ENCODE peak calls at places on chromosomes 7 and 10, in six cellular contexts. C is adrenal gland, Z is tibial artery, K is colonic mucosa, A is hepatocyte, X is astrocyte of the spinal cord. Q is an unnamed sample.

GRCh38 chr7:26633557-26633956 is 230.8 kb downstream of the SKAP2 start:
- DNase-seq in C (no peak), Z (no peak), K (no peak), A (no peak), X (no peak), Q (no peak)

GRCh38 chr10:93751832-93752231 is 5.9 kb upstream of the LGI1 start:
- DNase-seq in C (peak), Z (no peak), K (peak), A (peak), X (peak), Q (peak)

GRCh38 chr10:125023862-125024495 is 82.1 kb downstream of the ZRANB1 start:
- DNase-seq in C (no peak), Z (peak), K (peak), A (no peak), X (no peak), Q (no peak)

GRCh38 chr10:75924309-75924920 is 493.0 kb downstream of the LRMDA start:
- DNase-seq in C (no peak), Z (no peak), K (no peak), A (no peak), X (no peak), Q (no peak)

GRCh38 chr10:120824864-120825263 is 26.3 kb upstream of the WDR11 start:
- DNase-seq in C (peak), Z (no peak), K (peak), A (peak), X (peak), Q (peak)

GRCh38 chr7:98870071-98870651 is 347 bp upstream of the TMEM130 start:
- DNase-seq in C (peak), Z (peak), K (peak), A (peak), X (no peak), Q (peak)

GRCh38 chr7:35003679-35004278 is 33.5 kb downstream of the DPY19L1 start:
- DNase-seq in C (peak), Z (peak), K (peak), A (peak), X (peak), Q (peak)

GRCh38 chr7:23468721-23469149 is 1.6 kb downstream of the IGF2BP3 start:
- DNase-seq in C (no peak), Z (no peak), K (no peak), A (peak), X (no peak), Q (no peak)

GRCh38 chr10:92880912-92881311 is 32.6 kb downstream of the EXOC6 start:
- DNase-seq in C (no peak), Z (no peak), K (no peak), A (no peak), X (no peak), Q (no peak)

GRCh38 chr7:140810385-140810784 is 113.9 kb downstream of the NDUFB2 start:
- DNase-seq in C (no peak), Z (no peak), K (no peak), A (no peak), X (no peak), Q (no peak)

GRCh38 chr7:139583826-139584553 is 60.5 kb downstream of the CLEC2L start:
- DNase-seq in C (no peak), Z (no peak), K (no peak), A (no peak), X (no peak), Q (no peak)

GRCh38 chr7:13749026-13749425 is 240.4 kb downstream of the ETV1 start:
- DNase-seq in C (no peak), Z (no peak), K (no peak), A (no peak), X (no peak), Q (no peak)

GRCh38 chr7:29335188-29336083 is 140.9 kb downstream of the CHN2 start:
- DNase-seq in C (no peak), Z (no peak), K (no peak), A (no peak), X (no peak), Q (no peak)

GRCh38 chr7:13778967-13779366 is 210.5 kb downstream of the ETV1 start:
- DNase-seq in C (no peak), Z (no peak), K (no peak), A (no peak), X (peak), Q (peak)

GRCh38 chr7:33888206-33888605 is 17.1 kb upstream of the BMPER start:
- DNase-seq in C (no peak), Z (no peak), K (no peak), A (no peak), X (peak), Q (no peak)

GRCh38 chr10:27601519-27601918 is 97.4 kb downstream of the RAB18 start:
- DNase-seq in C (no peak), Z (no peak), K (no peak), A (no peak), X (no peak), Q (no peak)

DNA sequence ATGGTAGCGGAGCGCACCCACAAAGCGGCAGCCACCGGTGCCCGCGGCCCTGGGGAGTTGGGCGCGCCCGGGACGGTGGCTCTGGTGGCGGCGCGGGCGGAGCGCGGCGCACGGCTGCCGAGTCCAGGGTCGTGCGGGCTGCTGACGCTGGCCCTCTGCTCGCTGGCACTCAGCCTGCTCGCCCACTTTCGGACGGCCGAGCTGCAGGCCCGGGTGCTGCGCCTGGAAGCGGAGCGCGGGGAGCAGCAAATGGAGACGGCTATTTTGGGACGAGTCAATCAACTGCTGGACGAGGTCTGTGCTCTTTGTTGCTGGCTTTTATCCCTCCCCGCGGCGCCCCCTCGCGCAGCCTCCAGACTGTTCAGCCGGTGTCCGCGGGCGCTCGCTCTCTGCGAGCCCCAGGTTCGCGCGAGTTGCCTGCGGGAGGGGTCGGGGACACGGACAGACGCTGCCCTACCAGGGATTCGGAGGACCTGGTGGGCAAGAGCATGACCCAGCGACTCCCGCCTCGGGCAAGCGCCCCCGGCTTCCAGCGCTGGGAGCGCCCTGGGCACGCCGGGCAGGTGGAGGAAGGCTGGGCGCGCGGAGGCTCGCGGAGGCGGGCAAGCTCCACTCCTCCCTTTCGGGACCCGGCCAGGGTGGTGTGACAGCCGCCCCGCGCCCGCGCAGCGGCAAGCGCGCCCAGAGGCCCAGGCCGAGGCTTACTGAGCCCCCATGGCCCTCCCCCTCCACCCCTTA is 887 bp downstream of the COL13A1 start:
- DNase-seq in C (no peak), Z (peak), K (peak), A (peak), X (peak), Q (peak)
- TF ChIP-seq CTCF in C (no peak), Z (no peak), K (no peak), A (peak), X (peak), Q (peak)

GRCh38 chr7:108660465-108660864 is 90.8 kb downstream of the DNAJB9 start:
- DNase-seq in C (no peak), Z (no peak), K (no peak), A (peak), X (peak), Q (no peak)
- TF ChIP-seq CTCF in C (no peak), Z (no peak), K (no peak), A (peak), X (peak), Q (peak)

DNA sequence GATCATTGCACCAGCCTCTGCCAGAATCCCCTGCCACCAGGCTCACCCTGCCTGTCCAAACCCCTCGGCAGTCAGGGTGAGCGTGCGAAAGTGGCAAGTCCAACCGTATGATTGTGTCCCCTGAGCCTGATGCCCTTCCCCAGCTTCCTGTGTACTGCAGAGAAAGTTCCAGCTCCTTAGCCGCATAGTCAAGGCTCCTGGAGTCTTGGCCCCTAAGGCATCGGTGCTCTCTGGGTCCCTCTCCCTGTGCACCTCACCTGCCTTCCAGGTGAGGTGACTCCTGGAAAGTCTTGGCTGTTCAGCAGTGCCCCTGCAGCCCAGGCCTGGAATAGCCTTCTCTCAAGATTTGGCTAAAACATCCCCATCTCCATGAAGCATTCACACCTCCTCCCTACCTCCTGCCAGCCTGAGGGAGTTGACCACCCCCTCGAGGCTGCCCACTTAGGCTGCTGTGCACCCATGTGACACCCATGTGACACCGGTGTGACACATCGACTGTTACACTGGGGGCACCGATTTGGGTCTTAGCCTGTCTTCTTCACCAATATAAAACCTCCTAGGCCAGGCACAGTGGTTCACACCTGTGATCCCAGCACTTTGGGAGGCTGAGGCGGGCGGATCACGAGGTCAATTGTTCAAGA is 56.2 kb upstream of the ELN start:
- DNase-seq in C (no peak), Z (peak), K (peak), A (peak), X (no peak), Q (no peak)
- TF ChIP-seq CTCF in C (no peak), Z (no peak), K (no peak), A (peak), X (peak), Q (no peak)

DNA sequence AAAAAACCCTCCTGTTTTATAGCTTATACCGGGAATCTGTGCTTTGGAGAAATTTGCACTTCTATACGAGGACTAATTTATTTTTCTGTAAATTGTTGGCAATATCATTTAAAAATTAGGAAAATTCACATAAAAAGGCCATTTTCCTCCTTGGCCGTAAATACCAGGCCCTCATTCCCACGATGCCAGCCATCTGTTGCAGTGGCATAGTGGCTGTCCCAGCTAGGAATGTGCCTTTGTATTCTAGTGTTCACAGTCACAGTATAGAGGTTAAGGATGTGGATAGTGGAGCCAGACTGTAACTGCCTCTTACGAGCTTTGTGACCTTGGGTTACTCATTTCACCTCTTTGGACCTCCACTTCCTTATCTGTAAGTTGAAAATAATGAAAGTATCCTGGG is 312.5 kb downstream of the GPR158 start:
- DNase-seq in C (no peak), Z (no peak), K (no peak), A (no peak), X (no peak), Q (no peak)
- TF ChIP-seq CTCF in C (no peak), Z (no peak), K (no peak), A (no peak), X (no peak), Q (no peak)

GRCh38 chr7:44082541-44083207 is 344 bp upstream of the POLM start:
- DNase-seq in C (peak), Z (peak), K (peak), A (peak), X (peak), Q (peak)
- TF ChIP-seq CTCF in C (no peak), Z (no peak), K (no peak), A (no peak), X (no peak), Q (no peak)

GRCh38 chr7:3200504-3200903 is 100.5 kb upstream of the SDK1 start:
- DNase-seq in C (peak), Z (no peak), K (peak), A (peak), X (peak), Q (no peak)
- TF ChIP-seq CTCF in C (no peak), Z (no peak), K (no peak), A (peak), X (peak), Q (no peak)

GRCh38 chr7:70738080-70738479 is 393.9 kb upstream of the GALNT17 start:
- DNase-seq in C (no peak), Z (no peak), K (peak), A (peak), X (peak), Q (no peak)
- TF ChIP-seq CTCF in C (no peak), Z (no peak), K (no peak), A (no peak), X (no peak), Q (no peak)

DNA sequence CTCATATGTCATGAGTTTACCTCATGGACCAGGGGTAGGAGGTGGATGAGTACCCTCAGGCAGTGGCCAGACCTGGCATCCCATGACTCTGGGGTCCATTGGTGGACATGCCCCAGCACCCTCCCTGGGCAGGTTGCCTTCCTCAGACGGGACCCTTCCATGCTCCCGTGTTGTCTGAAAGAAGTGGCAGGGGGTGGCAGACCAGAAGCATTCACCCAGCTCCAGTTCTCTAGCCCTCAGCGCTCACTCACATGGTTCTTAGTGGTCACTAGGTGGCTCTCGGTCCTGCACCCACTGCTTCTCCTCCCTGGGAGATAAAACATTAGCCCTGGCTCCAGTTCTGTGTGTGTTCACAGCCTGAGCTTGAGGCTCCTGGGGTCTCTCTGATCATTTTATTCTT is 6.0 kb downstream of the RBP3 start:
- DNase-seq in C (no peak), Z (peak), K (no peak), A (peak), X (peak), Q (no peak)
- TF ChIP-seq CTCF in C (no peak), Z (no peak), K (no peak), A (peak), X (peak), Q (peak)